ENCODE peak calls at places on chromosome 10, in eight cellular contexts. One of them, this sample, is unnamed.

GRCh38 chr10:49610015-49610734 is at the start of gene SLC18A3:
- DNase-seq in non-pigmented ciliary epithelial cell: no peak
- DNase-seq in myocyte: no peak
- DNase-seq in stimulated activated CD8-positive, alpha-beta memory T cell treated with anti-CD3 and anti-CD28 coated beads, Interleukin-12 subunit alpha, Interleukin-12 subunit beta, amount 100 ng/mL, for 1 hour: no peak
- DNase-seq in GM04504: no peak
- DNase-seq in EL: no peak
- DNase-seq in iPS-NIHi11: peak; percentile 62
- DNase-seq in posterior cingulate gyrus: no peak
- DNase-seq in this sample: peak; percentile 51

GRCh38 chr10:110358869-110359629 is 54.3 kb upstream of the SMNDC1 start:
- DNase-seq in myocyte: peak; percentile 55
- DNase-seq in stimulated activated CD8-positive, alpha-beta memory T cell treated with anti-CD3 and anti-CD28 coated beads, Interleukin-12 subunit alpha, Interleukin-12 subunit beta, amount 100 ng/mL, for 1 hour: no peak
- DNase-seq in iPS-NIHi11: peak; percentile 70
- DNase-seq in GM04504: no peak
- DNase-seq in posterior cingulate gyrus: no peak
- DNase-seq in non-pigmented ciliary epithelial cell: no peak
- DNase-seq in EL: peak; percentile 35
- DNase-seq in this sample: peak; percentile 46

GRCh38 chr10:64659311-64659710 is 1138.1 kb downstream of the REEP3 start:
- DNase-seq in stimulated activated CD8-positive, alpha-beta memory T cell treated with anti-CD3 and anti-CD28 coated beads, Interleukin-12 subunit alpha, Interleukin-12 subunit beta, amount 100 ng/mL, for 1 hour: no peak
- DNase-seq in posterior cingulate gyrus: no peak
- DNase-seq in myocyte: no peak
- DNase-seq in GM04504: no peak
- DNase-seq in iPS-NIHi11: no peak
- DNase-seq in EL: no peak
- DNase-seq in non-pigmented ciliary epithelial cell: no peak
- DNase-seq in this sample: no peak

GRCh38 chr10:62819521-62819920 is 3.4 kb upstream of the EGR2 start:
- DNase-seq in non-pigmented ciliary epithelial cell: no peak
- DNase-seq in iPS-NIHi11: no peak
- DNase-seq in GM04504: no peak
- DNase-seq in stimulated activated CD8-positive, alpha-beta memory T cell treated with anti-CD3 and anti-CD28 coated beads, Interleukin-12 subunit alpha, Interleukin-12 subunit beta, amount 100 ng/mL, for 1 hour: no peak
- DNase-seq in myocyte: peak; percentile 4
- DNase-seq in EL: no peak
- DNase-seq in posterior cingulate gyrus: no peak
- DNase-seq in this sample: no peak

GRCh38 chr10:86872757-86873156 is 84.7 kb downstream of the MMRN2 start:
- DNase-seq in EL: no peak
- DNase-seq in stimulated activated CD8-positive, alpha-beta memory T cell treated with anti-CD3 and anti-CD28 coated beads, Interleukin-12 subunit alpha, Interleukin-12 subunit beta, amount 100 ng/mL, for 1 hour: no peak
- DNase-seq in non-pigmented ciliary epithelial cell: no peak
- DNase-seq in iPS-NIHi11: no peak
- DNase-seq in posterior cingulate gyrus: no peak
- DNase-seq in GM04504: no peak
- DNase-seq in myocyte: no peak
- DNase-seq in this sample: no peak

GRCh38 chr10:97022616-97023015 is 163.1 kb downstream of the SLIT1 start:
- DNase-seq in iPS-NIHi11: no peak
- DNase-seq in myocyte: no peak
- DNase-seq in stimulated activated CD8-positive, alpha-beta memory T cell treated with anti-CD3 and anti-CD28 coated beads, Interleukin-12 subunit alpha, Interleukin-12 subunit beta, amount 100 ng/mL, for 1 hour: no peak
- DNase-seq in posterior cingulate gyrus: no peak
- DNase-seq in non-pigmented ciliary epithelial cell: no peak
- DNase-seq in EL: no peak
- DNase-seq in GM04504: no peak
- DNase-seq in this sample: no peak

GRCh38 chr10:124697837-124698559 is 46.2 kb downstream of the FAM53B start:
- DNase-seq in non-pigmented ciliary epithelial cell: no peak
- DNase-seq in posterior cingulate gyrus: peak; percentile 91
- DNase-seq in GM04504: no peak
- DNase-seq in myocyte: peak; percentile 73
- DNase-seq in iPS-NIHi11: peak; percentile 67
- DNase-seq in stimulated activated CD8-positive, alpha-beta memory T cell treated with anti-CD3 and anti-CD28 coated beads, Interleukin-12 subunit alpha, Interleukin-12 subunit beta, amount 100 ng/mL, for 1 hour: no peak
- DNase-seq in EL: peak; percentile 29
- DNase-seq in this sample: no peak

GRCh38 chr10:97224483-97225435 is 39.0 kb upstream of the SLIT1 start:
- DNase-seq in GM04504: no peak
- DNase-seq in non-pigmented ciliary epithelial cell: no peak
- DNase-seq in posterior cingulate gyrus: peak; percentile 28
- DNase-seq in stimulated activated CD8-positive, alpha-beta memory T cell treated with anti-CD3 and anti-CD28 coated beads, Interleukin-12 subunit alpha, Interleukin-12 subunit beta, amount 100 ng/mL, for 1 hour: no peak
- DNase-seq in iPS-NIHi11: no peak
- DNase-seq in myocyte: peak; percentile 22
- DNase-seq in EL: no peak
- DNase-seq in this sample: no peak

GRCh38 chr10:76080406-76080805 is 649.0 kb downstream of the LRMDA start:
- DNase-seq in GM04504: peak; percentile 55
- DNase-seq in iPS-NIHi11: no peak
- DNase-seq in stimulated activated CD8-positive, alpha-beta memory T cell treated with anti-CD3 and anti-CD28 coated beads, Interleukin-12 subunit alpha, Interleukin-12 subunit beta, amount 100 ng/mL, for 1 hour: no peak
- DNase-seq in non-pigmented ciliary epithelial cell: no peak
- DNase-seq in posterior cingulate gyrus: no peak
- DNase-seq in myocyte: peak; percentile 55
- DNase-seq in EL: peak; percentile 78
- DNase-seq in this sample: no peak

GRCh38 chr10:22625511-22626288 is 88.7 kb downstream of the PIP4K2A start:
- DNase-seq in EL: peak; percentile 35
- DNase-seq in stimulated activated CD8-positive, alpha-beta memory T cell treated with anti-CD3 and anti-CD28 coated beads, Interleukin-12 subunit alpha, Interleukin-12 subunit beta, amount 100 ng/mL, for 1 hour: no peak
- DNase-seq in posterior cingulate gyrus: peak; percentile 44
- DNase-seq in GM04504: no peak
- DNase-seq in myocyte: no peak
- DNase-seq in non-pigmented ciliary epithelial cell: no peak
- DNase-seq in iPS-NIHi11: no peak
- DNase-seq in this sample: no peak

GRCh38 chr10:50919010-50919409 is 33.6 kb upstream of the A1CF start:
- DNase-seq in GM04504: no peak
- DNase-seq in myocyte: no peak
- DNase-seq in EL: peak; percentile 17
- DNase-seq in non-pigmented ciliary epithelial cell: no peak
- DNase-seq in iPS-NIHi11: no peak
- DNase-seq in posterior cingulate gyrus: no peak
- DNase-seq in stimulated activated CD8-positive, alpha-beta memory T cell treated with anti-CD3 and anti-CD28 coated beads, Interleukin-12 subunit alpha, Interleukin-12 subunit beta, amount 100 ng/mL, for 1 hour: no peak
- DNase-seq in this sample: peak; percentile 8

GRCh38 chr10:74585231-74586087 is 240.9 kb upstream of the KAT6B start:
- DNase-seq in non-pigmented ciliary epithelial cell: no peak
- DNase-seq in myocyte: no peak
- DNase-seq in GM04504: no peak
- DNase-seq in stimulated activated CD8-positive, alpha-beta memory T cell treated with anti-CD3 and anti-CD28 coated beads, Interleukin-12 subunit alpha, Interleukin-12 subunit beta, amount 100 ng/mL, for 1 hour: peak; percentile 2
- DNase-seq in iPS-NIHi11: peak; percentile 11
- DNase-seq in posterior cingulate gyrus: peak; percentile 82
- DNase-seq in EL: no peak
- DNase-seq in this sample: no peak

GRCh38 chr10:34507217-34507616 is 307.9 kb downstream of the PARD3 start:
- DNase-seq in stimulated activated CD8-positive, alpha-beta memory T cell treated with anti-CD3 and anti-CD28 coated beads, Interleukin-12 subunit alpha, Interleukin-12 subunit beta, amount 100 ng/mL, for 1 hour: no peak
- DNase-seq in EL: no peak
- DNase-seq in iPS-NIHi11: no peak
- DNase-seq in GM04504: no peak
- DNase-seq in posterior cingulate gyrus: no peak
- DNase-seq in myocyte: no peak
- DNase-seq in non-pigmented ciliary epithelial cell: no peak
- DNase-seq in this sample: no peak

GRCh38 chr10:1376384-1376945 is 320.3 kb downstream of the WDR37 start:
- DNase-seq in posterior cingulate gyrus: no peak
- DNase-seq in stimulated activated CD8-positive, alpha-beta memory T cell treated with anti-CD3 and anti-CD28 coated beads, Interleukin-12 subunit alpha, Interleukin-12 subunit beta, amount 100 ng/mL, for 1 hour: no peak
- DNase-seq in GM04504: no peak
- DNase-seq in EL: no peak
- DNase-seq in non-pigmented ciliary epithelial cell: no peak
- DNase-seq in myocyte: no peak
- DNase-seq in iPS-NIHi11: peak; percentile 2
- DNase-seq in this sample: no peak

GRCh38 chr10:17062493-17063487 is 66.8 kb downstream of the CUBN start:
- DNase-seq in iPS-NIHi11: peak; percentile 38
- DNase-seq in myocyte: peak; percentile 82
- DNase-seq in GM04504: peak; percentile 79
- DNase-seq in non-pigmented ciliary epithelial cell: peak; percentile 85
- DNase-seq in posterior cingulate gyrus: peak; percentile 68
- DNase-seq in EL: peak; percentile 95
- DNase-seq in stimulated activated CD8-positive, alpha-beta memory T cell treated with anti-CD3 and anti-CD28 coated beads, Interleukin-12 subunit alpha, Interleukin-12 subunit beta, amount 100 ng/mL, for 1 hour: no peak
- DNase-seq in this sample: peak; percentile 88